ENCODE peak calls at places on chromosome 19, in four cellular contexts. One of them, this sample, is unnamed.

GRCh38 chr19:41705393-41706174 is 2.8 kb upstream of the CEACAM5 start:
- DNase-seq in ACHN: peak; percentile 46
- DNase-seq in progenitor cell of endocrine pancreas: no peak
- DNase-seq in mesenchymal stem cell: no peak
- DNase-seq in this sample: no peak

GRCh38 chr19:58291943-58292342 is 13.2 kb downstream of the ZNF8 start:
- DNase-seq in ACHN: no peak
- DNase-seq in progenitor cell of endocrine pancreas: no peak
- DNase-seq in mesenchymal stem cell: no peak
- DNase-seq in this sample: no peak

GRCh38 chr19:3984584-3984907 is 717 bp downstream of the EEF2 start:
- DNase-seq in ACHN: no peak
- DNase-seq in progenitor cell of endocrine pancreas: no peak
- DNase-seq in mesenchymal stem cell: no peak
- DNase-seq in this sample: no peak

GRCh38 chr19:44846455-44847143 is 502 bp downstream of the NECTIN2 start:
- DNase-seq in ACHN: peak; percentile 46
- DNase-seq in progenitor cell of endocrine pancreas: peak; percentile 62
- DNase-seq in mesenchymal stem cell: peak; percentile 43
- DNase-seq in this sample: peak; percentile 49

GRCh38 chr19:33771308-33772101 is 25.2 kb upstream of the KCTD15 start:
- DNase-seq in ACHN: peak; percentile 60
- DNase-seq in progenitor cell of endocrine pancreas: peak; percentile 81
- DNase-seq in mesenchymal stem cell: peak; percentile 58
- DNase-seq in this sample: peak; percentile 90

GRCh38 chr19:50008532-50008931 is 16.6 kb downstream of the VRK3 start:
- DNase-seq in ACHN: no peak
- DNase-seq in progenitor cell of endocrine pancreas: no peak
- DNase-seq in mesenchymal stem cell: no peak
- DNase-seq in this sample: peak; percentile 69

GRCh38 chr19:506404-507285 is 652 bp upstream of the TPGS1 start:
- DNase-seq in ACHN: peak; percentile 99
- DNase-seq in progenitor cell of endocrine pancreas: peak; percentile 86
- DNase-seq in mesenchymal stem cell: peak; percentile 91
- DNase-seq in this sample: peak; percentile 95

GRCh38 chr19:13748169-13748884 is 16.0 kb upstream of the MRI1 start:
- DNase-seq in ACHN: peak; percentile 35
- DNase-seq in progenitor cell of endocrine pancreas: no peak
- DNase-seq in mesenchymal stem cell: peak; percentile 81
- DNase-seq in this sample: no peak

GRCh38 chr19:1057185-1057857 is 9.6 kb upstream of the ARHGAP45 start:
- DNase-seq in ACHN: peak; percentile 55
- DNase-seq in progenitor cell of endocrine pancreas: no peak
- DNase-seq in mesenchymal stem cell: peak; percentile 80
- DNase-seq in this sample: no peak

GRCh38 chr19:13053761-13054604 is 48.7 kb downstream of the LYL1 start:
- DNase-seq in ACHN: peak; percentile 92
- DNase-seq in progenitor cell of endocrine pancreas: peak; percentile 50
- DNase-seq in mesenchymal stem cell: peak; percentile 79
- DNase-seq in this sample: peak; percentile 44

GRCh38 chr19:49333426-49334288 is 1.5 kb upstream of the CD37 start:
- DNase-seq in ACHN: no peak
- DNase-seq in progenitor cell of endocrine pancreas: no peak
- DNase-seq in mesenchymal stem cell: peak; percentile 35
- DNase-seq in this sample: no peak

GRCh38 chr19:33405491-33406461 is 32.3 kb downstream of the CEBPG start:
- DNase-seq in ACHN: no peak
- DNase-seq in progenitor cell of endocrine pancreas: no peak
- DNase-seq in mesenchymal stem cell: no peak
- DNase-seq in this sample: peak; percentile 15

GRCh38 chr19:56964526-56964925 is 124.0 kb upstream of the PEG3 start:
- DNase-seq in ACHN: no peak
- DNase-seq in progenitor cell of endocrine pancreas: no peak
- DNase-seq in mesenchymal stem cell: no peak
- DNase-seq in this sample: no peak

GRCh38 chr19:38024991-38025716 is 118.1 kb downstream of the SIPA1L3 start:
- DNase-seq in ACHN: no peak
- DNase-seq in progenitor cell of endocrine pancreas: no peak
- DNase-seq in mesenchymal stem cell: no peak
- DNase-seq in this sample: no peak

GRCh38 chr19:7863157-7863970 is 10.8 kb downstream of the PRR36 start:
- DNase-seq in ACHN: no peak
- DNase-seq in progenitor cell of endocrine pancreas: no peak
- DNase-seq in mesenchymal stem cell: no peak
- DNase-seq in this sample: peak; percentile 60

GRCh38 chr19:39411006-39411831 is 1.2 kb upstream of the PLEKHG2 start:
- DNase-seq in ACHN: peak; percentile 34
- DNase-seq in progenitor cell of endocrine pancreas: no peak
- DNase-seq in mesenchymal stem cell: peak; percentile 99
- DNase-seq in this sample: no peak

GRCh38 chr19:50626011-50626410 is 13.7 kb downstream of the SYT3 start:
- DNase-seq in ACHN: no peak
- DNase-seq in progenitor cell of endocrine pancreas: no peak
- DNase-seq in mesenchymal stem cell: no peak
- DNase-seq in this sample: no peak

GRCh38 chr19:51743405-51743804 is 8.3 kb downstream of the FPR1 start:
- DNase-seq in ACHN: peak; percentile 54
- DNase-seq in progenitor cell of endocrine pancreas: no peak
- DNase-seq in mesenchymal stem cell: no peak
- DNase-seq in this sample: no peak

GRCh38 chr19:3983936-3984583 is 1.2 kb downstream of the EEF2 start:
- DNase-seq in ACHN: peak; percentile 61
- DNase-seq in progenitor cell of endocrine pancreas: no peak
- DNase-seq in mesenchymal stem cell: peak; percentile 52
- DNase-seq in this sample: no peak

GRCh38 chr19:27986299-27986698 is 1226.7 kb downstream of the UQCRFS1 start:
- DNase-seq in ACHN: no peak
- DNase-seq in progenitor cell of endocrine pancreas: no peak
- DNase-seq in mesenchymal stem cell: no peak
- DNase-seq in this sample: no peak

GRCh38 chr19:16429066-16429758 is 42.6 kb downstream of the EPS15L1 start:
- DNase-seq in ACHN: peak; percentile 66
- DNase-seq in progenitor cell of endocrine pancreas: no peak
- DNase-seq in mesenchymal stem cell: no peak
- DNase-seq in this sample: no peak

GRCh38 chr19:38290631-38291147 is 13.4 kb upstream of the C19orf33 start:
- DNase-seq in ACHN: peak; percentile 79
- DNase-seq in progenitor cell of endocrine pancreas: no peak
- DNase-seq in mesenchymal stem cell: peak; percentile 95
- DNase-seq in this sample: no peak

GRCh38 chr19:17942582-17943283 is 9.9 kb downstream of the CCDC124 start:
- DNase-seq in ACHN: no peak
- DNase-seq in progenitor cell of endocrine pancreas: no peak
- DNase-seq in mesenchymal stem cell: no peak
- DNase-seq in this sample: peak; percentile 46

GRCh38 chr19:38545596-38545995 is 72.2 kb downstream of the MAP4K1 start:
- DNase-seq in ACHN: no peak
- DNase-seq in progenitor cell of endocrine pancreas: no peak
- DNase-seq in mesenchymal stem cell: no peak
- DNase-seq in this sample: no peak

This sample was measured in glutamatergic neuron.